ENCODE peak calls at places on chromosomes 2 and 18, in five cellular contexts. Y is upper lobe of left lung, H is spleen, O is lung, Q is colonic mucosa. A is an unnamed sample. For H3K4me1, the result is how much of the 10 kb centered on the place peaks cover.

GRCh38 chr2:102101844-102102635 is 40.5 kb upstream of the IL1R1 start:
- DNase-seq in Y (no peak), Q (no peak), O (no peak), H (no peak), A (no peak)

GRCh38 chr18:63025251-63025710 is 294.3 kb downstream of the BCL2 start:
- DNase-seq in Q (peak), O (no peak), Y (no peak), H (peak), A (no peak)

GRCh38 chr2:114754907-114755563 is 312.6 kb downstream of the DPP10 start:
- DNase-seq in O (no peak), Q (no peak), Y (no peak), H (no peak), A (no peak)

GRCh38 chr2:117698287-117698686 is 116.2 kb upstream of the DDX18 start:
- DNase-seq in O (no peak), Y (no peak), H (no peak), Q (no peak), A (no peak)

GRCh38 chr2:152573168-152573567 is 144.1 kb downstream of the PRPF40A start:
- DNase-seq in O (no peak), Y (no peak), Q (no peak), H (no peak), A (no peak)

GRCh38 chr2:240687741-240688562 is 3.7 kb upstream of the AQP12A start:
- DNase-seq in H (no peak), O (no peak), Q (no peak), Y (peak), A (peak)

GRCh38 chr2:71925268-71926097 is 222.2 kb downstream of the CYP26B1 start:
- DNase-seq in O (peak), Q (peak), H (no peak), Y (no peak), A (no peak)

GRCh38 chr2:140863713-140864112 is 1267.1 kb downstream of the LRP1B start:
- DNase-seq in O (no peak), Q (no peak), Y (no peak), H (no peak), A (no peak)

GRCh38 chr2:224927671-224928173 is 114.5 kb downstream of the DOCK10 start:
- DNase-seq in H (peak), O (peak), Q (no peak), Y (no peak), A (no peak)

GRCh38 chr2:239329284-239329971 is 71.4 kb downstream of the HDAC4 start:
- DNase-seq in O (no peak), H (no peak), Y (no peak), Q (no peak), A (peak)

GRCh38 chr2:104872034-104872865 is 18.3 kb downstream of the POU3F3 start:
- DNase-seq in Q (no peak), Y (peak), H (peak), O (no peak), A (no peak)

GRCh38 chr18:46311491-46311890 is 207.3 kb downstream of the HAUS1 start:
- DNase-seq in H (no peak), O (no peak), Y (no peak), Q (no peak), A (no peak)

GRCh38 chr18:64807560-64807959 is 658.7 kb upstream of the LINC00305 start:
- DNase-seq in O (no peak), Q (no peak), Y (no peak), H (no peak), A (no peak)

GRCh38 chr18:25282282-25282681 is 69.7 kb downstream of the ZNF521 start:
- DNase-seq in H (no peak), O (no peak), Q (peak), Y (no peak), A (no peak)

DNA sequence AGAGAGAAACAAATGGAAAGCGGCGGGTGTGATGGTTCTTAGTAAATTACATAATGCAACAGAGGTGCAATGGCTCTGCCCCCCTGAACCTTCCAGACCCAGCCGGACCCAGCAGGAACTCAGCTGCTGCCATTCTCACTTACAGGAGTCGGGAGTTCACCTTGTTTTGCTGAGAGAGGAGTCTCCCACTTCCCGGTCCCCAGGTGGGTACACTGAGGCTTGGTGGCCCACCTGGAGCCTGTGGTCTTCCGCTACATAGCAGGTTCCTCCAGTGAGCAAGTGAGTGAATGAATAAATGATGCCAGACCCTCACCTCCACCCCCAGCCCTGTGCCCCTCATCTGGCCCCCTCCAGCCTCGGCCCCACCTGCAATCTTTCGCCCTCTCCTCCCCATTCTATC is 11.2 kb downstream of the BIN1 start:
- DNase-seq in Q (no peak), H (peak), Y (no peak), O (no peak), A (no peak)
- H3K27ac ChIP-seq in Q (no peak), H (no peak), Y (no peak), O (no peak), A (no peak)

GRCh38 chr2:96408631-96409542 is 73.3 kb downstream of the NCAPH start:
- DNase-seq in Q (no peak), O (no peak), H (no peak), Y (no peak), A (peak)
- TF ChIP-seq CTCF in Q (no peak), O (no peak), H (no peak), Y (no peak), A (no peak)

DNA sequence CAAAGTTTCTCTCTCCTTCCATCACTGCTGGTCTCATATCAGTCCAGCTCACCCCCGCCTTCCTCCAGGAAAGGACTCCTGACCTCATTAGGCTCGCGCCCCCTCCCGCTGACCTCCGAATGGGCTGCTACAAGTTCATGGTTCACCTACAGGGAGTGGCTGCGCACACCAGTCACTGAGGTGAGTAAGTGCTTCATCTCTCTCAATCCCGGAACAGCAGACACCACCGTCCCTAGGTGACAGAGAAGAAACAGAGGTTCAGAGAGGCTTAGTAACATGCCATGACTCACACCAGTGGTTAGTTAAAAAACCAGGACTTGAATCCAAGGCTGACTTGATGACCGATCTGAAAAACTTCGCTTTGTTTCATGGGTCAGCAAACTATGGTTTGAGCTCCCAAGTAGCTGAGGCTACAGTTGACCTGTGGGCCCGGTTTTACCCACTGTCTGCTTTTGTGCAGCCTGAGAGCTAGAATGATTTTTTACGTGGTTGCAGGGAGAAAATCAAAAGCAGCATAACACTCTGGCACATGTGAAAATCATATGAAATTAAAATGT is 42.0 kb downstream of the ZFP36L2 start:
- DNase-seq in O (no peak), Q (peak), Y (no peak), H (no peak), A (no peak)
- H3K4me1 ChIP-seq in O (under half), Q (under half), Y (under half), H (under half), A (under half)

GRCh38 chr2:54371461-54372065 is 84.6 kb upstream of the SPTBN1 start:
- DNase-seq in H (no peak), Q (no peak), O (no peak), Y (no peak), A (no peak)
- H3K27ac ChIP-seq in H (no peak), Q (no peak), O (peak), Y (peak), A (peak)

DNA sequence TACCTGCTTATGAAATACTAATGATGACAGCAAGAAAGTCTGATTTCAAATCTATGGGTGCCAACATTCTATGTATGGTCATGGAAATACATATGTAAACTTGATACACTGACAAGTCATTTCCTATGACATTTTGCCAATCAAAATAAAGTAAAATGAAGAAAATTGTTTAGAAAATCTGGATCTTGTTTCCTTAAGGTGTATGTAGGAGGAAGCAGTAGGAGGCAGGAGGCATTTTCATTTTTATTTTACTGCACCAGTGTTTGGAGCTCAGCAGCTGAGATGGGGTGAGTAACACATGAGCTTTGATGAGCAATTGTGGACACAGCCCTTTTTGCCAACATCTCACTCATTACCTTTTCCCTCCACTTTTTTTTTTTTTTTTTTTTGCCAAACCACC is 167.0 kb downstream of the AFF3 start:
- DNase-seq in Y (no peak), O (no peak), H (no peak), Q (no peak), A (no peak)
- TF ChIP-seq CTCF in Y (no peak), O (no peak), H (no peak), Q (no peak), A (no peak)

DNA sequence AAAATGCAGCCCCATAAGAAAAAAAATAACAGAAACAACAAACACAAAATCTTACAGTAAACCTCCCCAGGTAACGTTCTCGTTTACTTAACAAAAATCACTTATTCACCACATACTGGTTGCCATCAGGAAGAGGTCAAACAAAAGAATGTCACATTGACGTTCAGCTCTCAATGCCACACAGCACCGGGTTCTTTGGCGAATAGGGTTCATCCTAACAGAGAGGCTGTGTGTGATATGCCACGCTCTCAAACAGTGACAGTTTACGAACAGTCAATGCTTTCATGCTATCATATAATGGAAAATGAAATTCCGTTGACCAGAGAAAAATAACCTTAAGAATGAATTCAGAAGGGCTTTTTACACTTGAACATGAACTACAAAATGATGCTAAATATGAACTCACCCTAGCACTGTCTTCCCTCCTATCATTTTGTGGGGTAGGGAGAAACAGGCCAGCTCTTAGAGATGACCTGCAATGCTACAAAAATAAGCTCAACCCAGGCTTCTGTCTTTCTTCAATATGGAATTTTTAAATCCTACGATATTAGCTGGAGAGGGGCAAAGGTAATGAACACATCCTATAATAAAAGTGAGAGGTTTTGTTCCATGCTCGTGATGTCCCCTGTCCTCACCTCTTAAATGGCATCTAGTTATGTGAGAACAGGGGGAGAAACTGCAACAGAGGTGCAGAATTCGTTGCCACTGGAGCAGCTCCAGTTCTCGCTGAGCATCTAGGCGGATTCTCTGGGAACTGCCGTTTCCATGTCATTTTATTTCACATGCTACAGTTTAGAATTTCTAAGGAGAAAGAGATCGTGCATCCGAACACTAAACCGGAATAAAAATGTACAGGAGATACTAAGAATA is 1.8 kb downstream of the TMEM163 start:
- DNase-seq in O (no peak), H (no peak), Q (no peak), Y (no peak), A (no peak)
- H3K4me1 ChIP-seq in O (under half), H (under half), Q (under half), Y (under half), A (under half)

DNA sequence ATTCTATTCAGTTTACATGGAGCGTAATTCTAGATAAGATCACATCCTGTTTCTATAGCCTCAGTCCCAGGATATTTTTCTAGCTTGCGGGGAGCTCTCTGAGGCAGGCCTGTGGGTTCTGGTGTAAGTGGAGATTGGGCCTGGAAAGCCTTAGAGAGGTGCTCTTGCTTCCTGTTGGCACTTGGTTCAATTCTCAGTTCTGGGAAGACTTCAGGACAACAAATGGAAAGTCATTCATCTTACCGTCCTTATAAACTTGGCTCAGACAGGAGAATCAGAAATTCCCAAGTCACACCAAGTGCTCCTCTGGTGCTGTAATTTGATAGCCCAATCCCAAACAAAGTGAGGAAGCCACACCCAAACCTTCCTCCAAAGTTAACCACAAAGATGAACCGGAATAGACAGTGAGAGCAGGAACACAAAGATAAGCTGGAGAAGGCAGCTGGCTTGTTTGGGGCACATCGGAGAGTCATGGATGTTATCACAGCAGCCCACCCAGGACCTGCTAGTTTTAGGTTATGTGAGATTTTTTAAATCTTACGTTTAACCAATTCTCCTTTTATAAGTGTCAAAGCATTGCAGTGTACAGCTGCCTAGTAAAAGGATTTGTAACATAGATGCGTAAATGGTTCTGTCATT is 144.3 kb upstream of the MAP3K20 start:
- DNase-seq in O (no peak), Q (no peak), H (no peak), Y (peak), A (no peak)
- H3K27ac ChIP-seq in O (peak), Q (no peak), H (no peak), Y (peak), A (peak)